ENCODE peak calls at places on chromosomes 7 and 10, in four cellular contexts. A is ovary, G is anterior cingulate cortex, P is coronary artery. H is an unnamed sample.

GRCh38 chr7:152313879-152314604 is 121.8 kb downstream of the KMT2C start:
- DNase-seq in A (no peak), P (no peak), G (no peak), H (peak)

GRCh38 chr7:13032524-13032923 is 345.1 kb downstream of the ARL4A start:
- DNase-seq in P (no peak), A (no peak), G (no peak), H (no peak)

GRCh38 chr10:89744021-89744420 is 42.6 kb downstream of the KIF20B start:
- DNase-seq in G (no peak), P (no peak), A (no peak), H (peak)

GRCh38 chr7:80661729-80662128 is 23.3 kb downstream of the CD36 start:
- DNase-seq in P (no peak), A (no peak), G (no peak), H (no peak)

GRCh38 chr7:92794846-92795245 is 41.5 kb downstream of the CDK6 start:
- DNase-seq in A (no peak), G (no peak), P (no peak), H (no peak)

GRCh38 chr10:51170518-51171245 is 96.4 kb downstream of the PRKG1 start:
- DNase-seq in G (no peak), A (no peak), P (no peak), H (peak)

GRCh38 chr10:33818343-33818742 is 483.9 kb upstream of the NRP1 start:
- DNase-seq in P (no peak), A (no peak), G (no peak), H (no peak)

GRCh38 chr7:91082854-91083495 is 181.3 kb upstream of the FZD1 start:
- DNase-seq in P (no peak), G (no peak), A (no peak), H (peak)

GRCh38 chr7:154953006-154953684 is 49.8 kb downstream of the PAXIP1 start:
- DNase-seq in G (no peak), P (no peak), A (peak), H (peak)

GRCh38 chr7:80231719-80232118 is 97.1 kb downstream of the GNAI1 start:
- DNase-seq in G (no peak), A (no peak), P (no peak), H (no peak)

GRCh38 chr7:102132209-102132752 is 154.4 kb upstream of the SH2B2 start:
- DNase-seq in P (no peak), G (no peak), A (no peak), H (no peak)

GRCh38 chr7:155994253-155994811 is 182.1 kb upstream of the SHH start:
- DNase-seq in G (no peak), A (no peak), P (no peak), H (no peak)

GRCh38 chr10:86317949-86318725 is 48.5 kb downstream of the GRID1 start:
- DNase-seq in A (no peak), P (peak), G (no peak), H (no peak)

GRCh38 chr10:97901381-97901780 is 51.7 kb downstream of the GOLGA7B start:
- DNase-seq in G (no peak), P (no peak), A (no peak), H (no peak)

GRCh38 chr10:71244638-71245419 is 32.5 kb downstream of the UNC5B start:
- DNase-seq in A (peak), P (peak), G (no peak), H (no peak)

GRCh38 chr10:30647089-30647488 is 17.5 kb upstream of the LYZL2 start:
- DNase-seq in G (no peak), P (no peak), A (no peak), H (no peak)

GRCh38 chr7:105101864-105102263 is 87.9 kb downstream of the KMT2E start:
- DNase-seq in A (no peak), G (no peak), P (no peak), H (no peak)

GRCh38 chr10:118798186-118798811 is 43.5 kb upstream of the CACUL1 start:
- DNase-seq in A (no peak), G (no peak), P (peak), H (peak)

GRCh38 chr7:12949060-12950045 is 261.9 kb downstream of the ARL4A start:
- DNase-seq in P (no peak), G (no peak), A (no peak), H (peak)

GRCh38 chr7:7772385-7772784 is 54.0 kb upstream of the RPA3 start:
- DNase-seq in A (no peak), G (no peak), P (no peak), H (peak)

GRCh38 chr7:36280840-36281812 is 108.5 kb upstream of the ANLN start:
- DNase-seq in P (no peak), A (peak), G (peak), H (peak)

GRCh38 chr7:46174192-46174572 is 253.1 kb upstream of the IGFBP3 start:
- DNase-seq in A (no peak), G (no peak), P (no peak), H (peak)

GRCh38 chr7:78299088-78299487 is 500.5 kb downstream of the PHTF2 start:
- DNase-seq in A (no peak), G (no peak), P (no peak), H (no peak)

GRCh38 chr10:31129261-31129660 is 97.6 kb upstream of the ZNF438 start:
- DNase-seq in P (peak), G (no peak), A (peak), H (peak)

GRCh38 chr10:104300002-104300735 is 31.2 kb downstream of the GSTO2 start:
- DNase-seq in P (peak), A (peak), G (no peak), H (no peak)

GRCh38 chr10:124665091-124665490 is 79.1 kb downstream of the FAM53B start:
- DNase-seq in P (no peak), A (no peak), G (no peak), H (no peak)

GRCh38 chr10:84429926-84430520 is 101.6 kb downstream of the CCSER2 start:
- DNase-seq in P (no peak), A (peak), G (no peak), H (peak)

H was measured in kidney glomerular epithelial cell.